ENCODE peak calls at places on chromosomes 2 and 18, in seven cellular contexts. One of them, this sample, is unnamed.

GRCh38 chr2:240624950-240625621 is at the start of gene GPR35:
- DNase-seq in erythroblast: peak; percentile 26
- DNase-seq in stimulated activated CD8-positive, alpha-beta memory T cell treated with anti-CD3 and anti-CD28 coated beads, Interleukin-2, amount 100 ng/mL, for 48 hours: peak; percentile 73
- DNase-seq in NAMALWA: no peak
- DNase-seq in dorsolateral prefrontal cortex: peak; percentile 51
- DNase-seq in G401: no peak
- DNase-seq in Peyer's patch: peak; percentile 44
- DNase-seq in this sample: peak; percentile 82

GRCh38 chr18:12639990-12640880 is 17.7 kb downstream of the SPIRE1 start:
- DNase-seq in dorsolateral prefrontal cortex: no peak
- DNase-seq in NAMALWA: no peak
- DNase-seq in erythroblast: no peak
- DNase-seq in Peyer's patch: no peak
- DNase-seq in stimulated activated CD8-positive, alpha-beta memory T cell treated with anti-CD3 and anti-CD28 coated beads, Interleukin-2, amount 100 ng/mL, for 48 hours: no peak
- DNase-seq in G401: peak; percentile 35
- DNase-seq in this sample: no peak

GRCh38 chr2:183123117-183123958 is 905 bp upstream of the NUP35 start:
- DNase-seq in stimulated activated CD8-positive, alpha-beta memory T cell treated with anti-CD3 and anti-CD28 coated beads, Interleukin-2, amount 100 ng/mL, for 48 hours: no peak
- DNase-seq in Peyer's patch: no peak
- DNase-seq in erythroblast: peak; percentile 20
- DNase-seq in G401: no peak
- DNase-seq in NAMALWA: no peak
- DNase-seq in dorsolateral prefrontal cortex: no peak
- DNase-seq in this sample: peak; percentile 18

GRCh38 chr18:68275616-68276015 is 439.3 kb downstream of the TMX3 start:
- DNase-seq in Peyer's patch: no peak
- DNase-seq in stimulated activated CD8-positive, alpha-beta memory T cell treated with anti-CD3 and anti-CD28 coated beads, Interleukin-2, amount 100 ng/mL, for 48 hours: no peak
- DNase-seq in erythroblast: no peak
- DNase-seq in G401: no peak
- DNase-seq in NAMALWA: no peak
- DNase-seq in dorsolateral prefrontal cortex: no peak
- DNase-seq in this sample: no peak

GRCh38 chr2:39024833-39025232 is 96.0 kb downstream of the SOS1 start:
- DNase-seq in stimulated activated CD8-positive, alpha-beta memory T cell treated with anti-CD3 and anti-CD28 coated beads, Interleukin-2, amount 100 ng/mL, for 48 hours: no peak
- DNase-seq in erythroblast: no peak
- DNase-seq in NAMALWA: no peak
- DNase-seq in dorsolateral prefrontal cortex: no peak
- DNase-seq in G401: no peak
- DNase-seq in Peyer's patch: no peak
- DNase-seq in this sample: no peak

GRCh38 chr18:54426085-54426665 is 68.5 kb downstream of the C18orf54 start:
- DNase-seq in stimulated activated CD8-positive, alpha-beta memory T cell treated with anti-CD3 and anti-CD28 coated beads, Interleukin-2, amount 100 ng/mL, for 48 hours: no peak
- DNase-seq in erythroblast: no peak
- DNase-seq in Peyer's patch: no peak
- DNase-seq in dorsolateral prefrontal cortex: no peak
- DNase-seq in NAMALWA: no peak
- DNase-seq in G401: no peak
- DNase-seq in this sample: no peak

GRCh38 chr2:15655123-15655887 is 63.6 kb downstream of the DDX1 start:
- DNase-seq in stimulated activated CD8-positive, alpha-beta memory T cell treated with anti-CD3 and anti-CD28 coated beads, Interleukin-2, amount 100 ng/mL, for 48 hours: no peak
- DNase-seq in NAMALWA: no peak
- DNase-seq in G401: no peak
- DNase-seq in erythroblast: no peak
- DNase-seq in Peyer's patch: no peak
- DNase-seq in dorsolateral prefrontal cortex: no peak
- DNase-seq in this sample: no peak

GRCh38 chr18:75526038-75526437 is 98.5 kb upstream of the SMIM21 start:
- DNase-seq in stimulated activated CD8-positive, alpha-beta memory T cell treated with anti-CD3 and anti-CD28 coated beads, Interleukin-2, amount 100 ng/mL, for 48 hours: no peak
- DNase-seq in erythroblast: no peak
- DNase-seq in G401: no peak
- DNase-seq in NAMALWA: no peak
- DNase-seq in dorsolateral prefrontal cortex: no peak
- DNase-seq in Peyer's patch: no peak
- DNase-seq in this sample: no peak

GRCh38 chr2:38176619-38177021 is 100.7 kb upstream of the CYP1B1 start:
- DNase-seq in stimulated activated CD8-positive, alpha-beta memory T cell treated with anti-CD3 and anti-CD28 coated beads, Interleukin-2, amount 100 ng/mL, for 48 hours: no peak
- DNase-seq in erythroblast: no peak
- DNase-seq in dorsolateral prefrontal cortex: no peak
- DNase-seq in G401: no peak
- DNase-seq in Peyer's patch: no peak
- DNase-seq in NAMALWA: no peak
- DNase-seq in this sample: no peak

GRCh38 chr2:54599326-54599710 is 124.1 kb upstream of the EML6 start:
- DNase-seq in NAMALWA: no peak
- DNase-seq in erythroblast: no peak
- DNase-seq in dorsolateral prefrontal cortex: no peak
- DNase-seq in G401: no peak
- DNase-seq in stimulated activated CD8-positive, alpha-beta memory T cell treated with anti-CD3 and anti-CD28 coated beads, Interleukin-2, amount 100 ng/mL, for 48 hours: no peak
- DNase-seq in Peyer's patch: no peak
- DNase-seq in this sample: no peak

GRCh38 chr2:163367825-163368582 is 367.8 kb downstream of the FIGN start:
- DNase-seq in stimulated activated CD8-positive, alpha-beta memory T cell treated with anti-CD3 and anti-CD28 coated beads, Interleukin-2, amount 100 ng/mL, for 48 hours: no peak
- DNase-seq in G401: no peak
- DNase-seq in NAMALWA: no peak
- DNase-seq in dorsolateral prefrontal cortex: no peak
- DNase-seq in Peyer's patch: no peak
- DNase-seq in erythroblast: no peak
- DNase-seq in this sample: no peak

GRCh38 chr2:99471635-99472326 is 18.0 kb downstream of the REV1 start:
- DNase-seq in Peyer's patch: no peak
- DNase-seq in erythroblast: peak; percentile 63
- DNase-seq in NAMALWA: no peak
- DNase-seq in dorsolateral prefrontal cortex: no peak
- DNase-seq in stimulated activated CD8-positive, alpha-beta memory T cell treated with anti-CD3 and anti-CD28 coated beads, Interleukin-2, amount 100 ng/mL, for 48 hours: no peak
- DNase-seq in G401: no peak
- DNase-seq in this sample: no peak

GRCh38 chr2:205133544-205133943 is 548.8 kb upstream of the NRP2 start:
- DNase-seq in Peyer's patch: no peak
- DNase-seq in NAMALWA: no peak
- DNase-seq in stimulated activated CD8-positive, alpha-beta memory T cell treated with anti-CD3 and anti-CD28 coated beads, Interleukin-2, amount 100 ng/mL, for 48 hours: no peak
- DNase-seq in G401: no peak
- DNase-seq in dorsolateral prefrontal cortex: no peak
- DNase-seq in erythroblast: no peak
- DNase-seq in this sample: no peak

GRCh38 chr2:241003047-241003360 is 4.6 kb downstream of the SNED1 start:
- DNase-seq in Peyer's patch: no peak
- DNase-seq in stimulated activated CD8-positive, alpha-beta memory T cell treated with anti-CD3 and anti-CD28 coated beads, Interleukin-2, amount 100 ng/mL, for 48 hours: no peak
- DNase-seq in erythroblast: no peak
- DNase-seq in G401: no peak
- DNase-seq in dorsolateral prefrontal cortex: no peak
- DNase-seq in NAMALWA: no peak
- DNase-seq in this sample: no peak

GRCh38 chr2:236250909-236251579 is 13.2 kb downstream of the ASB18 start:
- DNase-seq in NAMALWA: no peak
- DNase-seq in Peyer's patch: no peak
- DNase-seq in dorsolateral prefrontal cortex: no peak
- DNase-seq in G401: no peak
- DNase-seq in stimulated activated CD8-positive, alpha-beta memory T cell treated with anti-CD3 and anti-CD28 coated beads, Interleukin-2, amount 100 ng/mL, for 48 hours: no peak
- DNase-seq in erythroblast: no peak
- DNase-seq in this sample: no peak

GRCh38 chr2:45780541-45781463 is 129.3 kb downstream of the PRKCE start:
- DNase-seq in dorsolateral prefrontal cortex: no peak
- DNase-seq in stimulated activated CD8-positive, alpha-beta memory T cell treated with anti-CD3 and anti-CD28 coated beads, Interleukin-2, amount 100 ng/mL, for 48 hours: no peak
- DNase-seq in Peyer's patch: no peak
- DNase-seq in G401: no peak
- DNase-seq in erythroblast: no peak
- DNase-seq in NAMALWA: no peak
- DNase-seq in this sample: no peak

GRCh38 chr2:15116830-15117229 is 444.3 kb downstream of the NBAS start:
- DNase-seq in dorsolateral prefrontal cortex: no peak
- DNase-seq in stimulated activated CD8-positive, alpha-beta memory T cell treated with anti-CD3 and anti-CD28 coated beads, Interleukin-2, amount 100 ng/mL, for 48 hours: no peak
- DNase-seq in G401: no peak
- DNase-seq in Peyer's patch: no peak
- DNase-seq in erythroblast: no peak
- DNase-seq in NAMALWA: no peak
- DNase-seq in this sample: no peak

GRCh38 chr2:200931227-200931626 is 32.2 kb downstream of the ORC2 start:
- DNase-seq in dorsolateral prefrontal cortex: no peak
- DNase-seq in NAMALWA: no peak
- DNase-seq in stimulated activated CD8-positive, alpha-beta memory T cell treated with anti-CD3 and anti-CD28 coated beads, Interleukin-2, amount 100 ng/mL, for 48 hours: no peak
- DNase-seq in Peyer's patch: no peak
- DNase-seq in erythroblast: peak; percentile 53
- DNase-seq in G401: no peak
- DNase-seq in this sample: no peak

GRCh38 chr2:150572961-150573395 is 85.5 kb upstream of the RND3 start:
- DNase-seq in erythroblast: no peak
- DNase-seq in stimulated activated CD8-positive, alpha-beta memory T cell treated with anti-CD3 and anti-CD28 coated beads, Interleukin-2, amount 100 ng/mL, for 48 hours: no peak
- DNase-seq in Peyer's patch: no peak
- DNase-seq in G401: no peak
- DNase-seq in NAMALWA: no peak
- DNase-seq in dorsolateral prefrontal cortex: no peak
- DNase-seq in this sample: no peak

GRCh38 chr2:185372188-185372587 is 366.4 kb upstream of the FSIP2 start:
- DNase-seq in Peyer's patch: no peak
- DNase-seq in dorsolateral prefrontal cortex: no peak
- DNase-seq in stimulated activated CD8-positive, alpha-beta memory T cell treated with anti-CD3 and anti-CD28 coated beads, Interleukin-2, amount 100 ng/mL, for 48 hours: no peak
- DNase-seq in NAMALWA: no peak
- DNase-seq in erythroblast: no peak
- DNase-seq in G401: no peak
- DNase-seq in this sample: no peak